ENCODE peak calls at places on chromosomes 11 and 22, in ten cellular contexts. W, K, Y, C, U, Z, F, P, S and J are unnamed samples.

GRCh38 chr11:15128621-15129020 is 13.9 kb downstream of the INSC start:
- DNase-seq in W (no peak), K (no peak), Y (no peak), C (no peak), U (no peak), Z (no peak), F (no peak), P (no peak), S (no peak), J (no peak)

GRCh38 chr11:63699906-63700305 is 18.6 kb downstream of the RTN3 start:
- DNase-seq in W (no peak), K (no peak), Y (no peak), C (no peak), U (no peak), Z (no peak), F (no peak), P (no peak), S (no peak), J (no peak)

GRCh38 chr11:66561178-66561974 is 7.0 kb downstream of the CTSF start:
- DNase-seq in W (no peak), K (no peak), Y (no peak), C (no peak), U (no peak), Z (no peak), F (no peak), P (no peak), S (no peak), J (no peak)

GRCh38 chr11:67645521-67646457 is 4.7 kb downstream of the ACY3 start:
- DNase-seq in W (no peak), K (no peak), Y (no peak), C (no peak), U (no peak), Z (no peak), F (no peak), P (no peak), S (no peak), J (no peak)

GRCh38 chr11:1237128-1237580 is 14.3 kb downstream of the MUC5B start:
- DNase-seq in W (no peak), K (no peak), Y (no peak), C (no peak), U (no peak), Z (no peak), F (no peak), P (no peak), S (no peak), J (no peak)

GRCh38 chr22:36435516-36436415 is 45.7 kb downstream of the TXN2 start:
- DNase-seq in W (peak; percentile 58), K (no peak), Y (peak; percentile 37), C (no peak), U (no peak), Z (no peak), F (no peak), P (no peak), S (no peak), J (no peak)

GRCh38 chr11:59845399-59845798 is at the start of gene CBLIF:
- DNase-seq in W (no peak), K (no peak), Y (no peak), C (no peak), U (no peak), Z (no peak), F (no peak), P (no peak), S (no peak), J (no peak)

GRCh38 chr11:23995891-23996290 is 501.0 kb upstream of the LUZP2 start:
- DNase-seq in W (peak; percentile 47), K (no peak), Y (no peak), C (no peak), U (peak; percentile 19), Z (peak; percentile 84), F (no peak), P (no peak), S (peak; percentile 8), J (no peak)

GRCh38 chr22:19886605-19887250 is 32.1 kb upstream of the GNB1L start:
- DNase-seq in W (peak; percentile 90), K (no peak), Y (no peak), C (no peak), U (no peak), Z (no peak), F (no peak), P (no peak), S (peak; percentile 56), J (no peak)

GRCh38 chr11:96341237-96342130 is 1.5 kb downstream of the MAML2 start:
- DNase-seq in W (no peak), K (peak; percentile 47), Y (peak; percentile 38), C (peak; percentile 80), U (no peak), Z (no peak), F (peak; percentile 14), P (peak; percentile 39), S (peak; percentile 64), J (no peak)

GRCh38 chr11:132943737-132944556 is 588.4 kb downstream of the OPCML start:
- DNase-seq in W (no peak), K (no peak), Y (no peak), C (no peak), U (no peak), Z (no peak), F (peak; percentile 35), P (no peak), S (peak; percentile 27), J (no peak)

GRCh38 chr22:30205281-30206115 is 41.1 kb downstream of the LIF start:
- DNase-seq in W (peak; percentile 81), K (peak; percentile 52), Y (no peak), C (peak; percentile 74), U (peak; percentile 97), Z (peak; percentile 98), F (no peak), P (no peak), S (peak; percentile 98), J (no peak)

GRCh38 chr11:134657631-134658030 is 245.6 kb upstream of the B3GAT1 start:
- DNase-seq in W (no peak), K (no peak), Y (no peak), C (no peak), U (no peak), Z (no peak), F (no peak), P (no peak), S (no peak), J (no peak)

GRCh38 chr11:130762342-130763037 is 153.8 kb downstream of the SNX19 start:
- DNase-seq in W (peak; percentile 65), K (no peak), Y (no peak), C (no peak), U (no peak), Z (no peak), F (no peak), P (no peak), S (no peak), J (no peak)

GRCh38 chr22:49154433-49154832 is 673.2 kb downstream of the BRD1 start:
- DNase-seq in W (no peak), K (no peak), Y (no peak), C (no peak), U (no peak), Z (no peak), F (no peak), P (no peak), S (no peak), J (no peak)

GRCh38 chr11:12461516-12461915 is 84.1 kb downstream of the PARVA start:
- DNase-seq in W (no peak), K (no peak), Y (no peak), C (no peak), U (no peak), Z (no peak), F (no peak), P (no peak), S (peak; percentile 21), J (no peak)

GRCh38 chr22:37896939-37897338 is 9.2 kb upstream of the MICALL1 start:
- DNase-seq in W (no peak), K (no peak), Y (no peak), C (no peak), U (no peak), Z (no peak), F (no peak), P (no peak), S (no peak), J (no peak)

GRCh38 chr22:49079743-49080500 is 747.8 kb downstream of the BRD1 start:
- DNase-seq in W (no peak), K (no peak), Y (no peak), C (no peak), U (no peak), Z (no peak), F (no peak), P (no peak), S (no peak), J (no peak)